ENCODE peak calls at places on chromosomes 6 and 20, in four cellular contexts. R, W, Y and B are unnamed samples.

GRCh38 chr6:14984454-14984853 is 261.4 kb upstream of the JARID2 start:
- DNase-seq in R (no peak), W (no peak), Y (no peak), B (no peak)

GRCh38 chr6:17473554-17473953 is 80.2 kb downstream of the CAP2 start:
- DNase-seq in R (no peak), W (no peak), Y (no peak), B (no peak)

GRCh38 chr6:130513770-130514169 is 148.0 kb downstream of the TMEM200A start:
- DNase-seq in R (no peak), W (no peak), Y (peak; percentile 19), B (peak; percentile 6)

GRCh38 chr20:55472704-55473103 is 532.6 kb downstream of the CBLN4 start:
- DNase-seq in R (no peak), W (no peak), Y (no peak), B (no peak)

GRCh38 chr6:48140221-48140620 is 29.2 kb upstream of the PTCHD4 start:
- DNase-seq in R (no peak), W (no peak), Y (no peak), B (no peak)

GRCh38 chr6:163189609-163190008 is 224.9 kb upstream of the QKI start:
- DNase-seq in R (peak; percentile 55), W (no peak), Y (no peak), B (no peak)

GRCh38 chr6:41442800-41443501 is 103.2 kb upstream of the FOXP4 start:
- DNase-seq in R (no peak), W (no peak), Y (no peak), B (no peak)

GRCh38 chr6:140586426-140587061 is 1212.1 kb upstream of the CITED2 start:
- DNase-seq in R (no peak), W (no peak), Y (no peak), B (no peak)

GRCh38 chr6:167578371-167578901 is 248.3 kb upstream of the AFDN start:
- DNase-seq in R (no peak), W (no peak), Y (no peak), B (no peak)

GRCh38 chr6:154539593-154540269 is 29.2 kb upstream of the CNKSR3 start:
- DNase-seq in R (no peak), W (no peak), Y (no peak), B (no peak)

GRCh38 chr20:45238139-45238538 is 16.2 kb downstream of the SLPI start:
- DNase-seq in R (no peak), W (no peak), Y (no peak), B (no peak)

GRCh38 chr6:149964243-149965190 is 774 bp downstream of the ULBP1 start:
- DNase-seq in R (no peak), W (no peak), Y (no peak), B (no peak)

GRCh38 chr20:33443006-33443511 is 504 bp downstream of the SNTA1 start:
- DNase-seq in R (no peak), W (peak; percentile 22), Y (peak; percentile 2), B (no peak)

GRCh38 chr6:33061987-33062386 is 11.5 kb downstream of the HLA-DPA1 start:
- DNase-seq in R (no peak), W (no peak), Y (no peak), B (no peak)

GRCh38 chr20:45833030-45833882 is at the start of gene SNX21:
- DNase-seq in R (peak; percentile 66), W (peak; percentile 17), Y (no peak), B (peak; percentile 6)

GRCh38 chr6:313917-314316 is 21.6 kb downstream of the DUSP22 start:
- DNase-seq in R (no peak), W (no peak), Y (no peak), B (no peak)

GRCh38 chr6:28884423-28885148 is 39.2 kb downstream of the TRIM27 start:
- DNase-seq in R (no peak), W (no peak), Y (peak; percentile 58), B (peak; percentile 67)

GRCh38 chr6:169160855-169161560 is 92.6 kb downstream of the THBS2 start:
- DNase-seq in R (no peak), W (no peak), Y (no peak), B (no peak)

GRCh38 chr6:35611235-35611634 is 77.5 kb downstream of the FKBP5 start:
- DNase-seq in R (no peak), W (no peak), Y (no peak), B (no peak)

GRCh38 chr6:45574885-45575284 is 197.2 kb upstream of the SUPT3H start:
- DNase-seq in R (no peak), W (no peak), Y (no peak), B (no peak)

GRCh38 chr6:85395746-85396145 is 54.1 kb upstream of the NT5E start:
- DNase-seq in R (no peak), W (no peak), Y (no peak), B (no peak)